ENCODE peak calls at places on chromosomes 3 and 15, in six cellular contexts. E is mesenteric fat pad; B is effector memory CD4-positive, alpha-beta T cell; W is mucosa of gallbladder; D is NCI-H460; M is prostate gland. P is an unnamed sample.
A peak's percentile ranks its signal among the peaks of the same experiment; 100 is the strongest.

GRCh38 chr3:137103739-137104138 is 146.0 kb downstream of the IL20RB start:
- DNase-seq in E (no peak), B (no peak), W (no peak), D (no peak), M (no peak), P (no peak)

GRCh38 chr15:76060098-76060989 is 559 bp downstream of the TMEM266 start:
- DNase-seq in E (no peak), B (peak; percentile 18), W (no peak), D (no peak), M (no peak), P (no peak)

GRCh38 chr3:158808697-158809096 is 6.8 kb downstream of the MFSD1 start:
- DNase-seq in E (no peak), B (no peak), W (no peak), D (no peak), M (no peak), P (no peak)

GRCh38 chr3:133192363-133192945 is 154.3 kb downstream of the TMEM108 start:
- DNase-seq in E (no peak), B (no peak), W (no peak), D (no peak), M (no peak), P (no peak)

GRCh38 chr15:83446904-83447708 is at the start of gene SH3GL3:
- DNase-seq in E (peak; percentile 92), B (no peak), W (peak; percentile 65), D (peak; percentile 71), M (peak; percentile 81), P (peak; percentile 3)

GRCh38 chr3:189941125-189941524 is 179.6 kb downstream of the P3H2 start:
- DNase-seq in E (no peak), B (no peak), W (no peak), D (no peak), M (no peak), P (no peak)

GRCh38 chr3:128349963-128350599 is 116.6 kb downstream of the DNAJB8 start:
- DNase-seq in E (no peak), B (no peak), W (no peak), D (no peak), M (peak; percentile 74), P (no peak)

GRCh38 chr15:73989001-73989798 is 2.9 kb downstream of the STOML1 start:
- DNase-seq in E (no peak), B (no peak), W (no peak), D (no peak), M (no peak), P (peak; percentile 44)

GRCh38 chr3:73451276-73451973 is 173.3 kb downstream of the PDZRN3 start:
- DNase-seq in E (no peak), B (no peak), W (no peak), D (no peak), M (peak; percentile 68), P (no peak)

GRCh38 chr3:7546219-7546618 is 685.3 kb downstream of the GRM7 start:
- DNase-seq in E (no peak), B (no peak), W (no peak), D (no peak), M (no peak), P (no peak)

GRCh38 chr3:130404401-130404800 is 58.9 kb downstream of the COL6A5 start:
- DNase-seq in E (no peak), B (no peak), W (no peak), D (no peak), M (no peak), P (no peak)

GRCh38 chr15:37134699-37135131 is 34.4 kb upstream of the MEIS2 start:
- DNase-seq in E (no peak), B (no peak), W (no peak), D (peak; percentile 43), M (no peak), P (peak; percentile 35)

GRCh38 chr3:71847794-71848193 is 62.8 kb upstream of the PROK2 start:
- DNase-seq in E (no peak), B (no peak), W (no peak), D (no peak), M (no peak), P (no peak)

GRCh38 chr15:60077581-60078359 is 73.7 kb downstream of the FOXB1 start:
- DNase-seq in E (no peak), B (no peak), W (no peak), D (no peak), M (no peak), P (no peak)

GRCh38 chr15:55403531-55403930 is 4.6 kb downstream of the CCPG1 start:
- DNase-seq in E (no peak), B (no peak), W (no peak), D (peak; percentile 77), M (no peak), P (no peak)

GRCh38 chr3:73637042-73637441 is 12.3 kb upstream of the PDZRN3 start:
- DNase-seq in E (no peak), B (no peak), W (no peak), D (no peak), M (no peak), P (peak; percentile 68)

GRCh38 chr15:57932348-57932747 is 133.2 kb downstream of the ALDH1A2 start:
- DNase-seq in E (no peak), B (no peak), W (no peak), D (no peak), M (no peak), P (no peak)

GRCh38 chr3:17639765-17640164 is 102.7 kb downstream of the TBC1D5 start:
- DNase-seq in E (no peak), B (no peak), W (no peak), D (peak; percentile 76), M (no peak), P (no peak)

GRCh38 chr3:133548090-133548489 is 25.4 kb upstream of the CDV3 start:
- DNase-seq in E (no peak), B (no peak), W (no peak), D (no peak), M (no peak), P (no peak)

GRCh38 chr15:39936187-39936586 is 2.3 kb downstream of the EIF2AK4 start:
- DNase-seq in E (no peak), B (no peak), W (no peak), D (no peak), M (no peak), P (no peak)

GRCh38 chr3:184227481-184227935 is 1.9 kb upstream of the VWA5B2 start:
- DNase-seq in E (no peak), B (peak; percentile 22), W (no peak), D (no peak), M (no peak), P (peak; percentile 68)

GRCh38 chr3:112775011-112775742 is 71.5 kb downstream of the CD200R1L start:
- DNase-seq in E (no peak), B (no peak), W (no peak), D (no peak), M (no peak), P (no peak)

GRCh38 chr15:59484399-59484798 is 46.4 kb downstream of the FAM81A start:
- DNase-seq in E (no peak), B (no peak), W (no peak), D (no peak), M (no peak), P (no peak)

GRCh38 chr3:19149388-19149787 is 1.1 kb downstream of the KCNH8 start:
- DNase-seq in E (no peak), B (no peak), W (peak; percentile 34), D (peak; percentile 14), M (no peak), P (peak; percentile 26)

GRCh38 chr3:87607234-87607633 is 330.9 kb upstream of the POU1F1 start:
- DNase-seq in E (no peak), B (no peak), W (no peak), D (no peak), M (no peak), P (no peak)

GRCh38 chr15:73927476-73928240 is 1.4 kb downstream of the LOXL1 start:
- DNase-seq in E (no peak), B (peak; percentile 66), W (peak; percentile 59), D (peak; percentile 42), M (peak; percentile 55), P (no peak)

GRCh38 chr3:114466816-114467215 is 173.0 kb downstream of the TIGIT start:
- DNase-seq in E (no peak), B (no peak), W (no peak), D (no peak), M (no peak), P (no peak)

GRCh38 chr15:60957111-60957510 is 272.0 kb downstream of the RORA start:
- DNase-seq in E (no peak), B (no peak), W (no peak), D (no peak), M (no peak), P (no peak)

P was measured in COLO829.